ENCODE peak calls at places on chromosome 15, in seven cellular contexts. A is foreskin keratinocyte, T is dorsolateral prefrontal cortex, L is HFFc6, E is adrenal gland, K is AG10803, H is ovary. Q is an unnamed sample.

GRCh38 chr15:61132211-61132610 is 96.9 kb downstream of the RORA start:
- DNase-seq in A (no peak), T (no peak), L (no peak), E (no peak), K (no peak), H (no peak), Q (no peak)

GRCh38 chr15:45320581-45320980 is 57.8 kb downstream of the GATM start:
- DNase-seq in A (peak; percentile 84), T (no peak), L (no peak), E (no peak), K (no peak), H (no peak), Q (no peak)

GRCh38 chr15:50267577-50267976 is 2.1 kb upstream of the HDC start:
- DNase-seq in A (no peak), T (no peak), L (no peak), E (no peak), K (no peak), H (no peak), Q (no peak)

GRCh38 chr15:47674576-47675232 is 42.6 kb upstream of the SEMA6D start:
- DNase-seq in A (no peak), T (no peak), L (no peak), E (no peak), K (no peak), H (no peak), Q (no peak)

GRCh38 chr15:86231864-86232801 is 152.5 kb downstream of the AGBL1 start:
- DNase-seq in A (peak; percentile 38), T (no peak), L (no peak), E (peak; percentile 52), K (peak; percentile 26), H (no peak), Q (peak; percentile 47)

GRCh38 chr15:38668433-38669159 is 104.0 kb upstream of the RASGRP1 start:
- DNase-seq in A (no peak), T (peak; percentile 39), L (no peak), E (no peak), K (no peak), H (no peak), Q (no peak)

GRCh38 chr15:54481819-54482218 is 503.6 kb downstream of the UNC13C start:
- DNase-seq in A (no peak), T (no peak), L (no peak), E (no peak), K (no peak), H (no peak), Q (no peak)

GRCh38 chr15:81575436-81576123 is 201.6 kb upstream of the TMC3 start:
- DNase-seq in A (peak; percentile 89), T (no peak), L (no peak), E (no peak), K (no peak), H (no peak), Q (no peak)

GRCh38 chr15:91118796-91119590 is 18.9 kb downstream of the SV2B start:
- DNase-seq in A (no peak), T (no peak), L (no peak), E (no peak), K (no peak), H (no peak), Q (no peak)

GRCh38 chr15:91872356-91873132 is 19.0 kb downstream of the SLCO3A1 start:
- DNase-seq in A (peak; percentile 69), T (no peak), L (no peak), E (no peak), K (no peak), H (no peak), Q (no peak)

GRCh38 chr15:91885714-91886265 is 32.3 kb downstream of the SLCO3A1 start:
- DNase-seq in A (no peak), T (no peak), L (no peak), E (no peak), K (no peak), H (no peak), Q (no peak)

GRCh38 chr15:55494927-55495326 is 13.1 kb downstream of the DNAAF4 start:
- DNase-seq in A (no peak), T (no peak), L (no peak), E (no peak), K (no peak), H (no peak), Q (no peak)

DNA sequence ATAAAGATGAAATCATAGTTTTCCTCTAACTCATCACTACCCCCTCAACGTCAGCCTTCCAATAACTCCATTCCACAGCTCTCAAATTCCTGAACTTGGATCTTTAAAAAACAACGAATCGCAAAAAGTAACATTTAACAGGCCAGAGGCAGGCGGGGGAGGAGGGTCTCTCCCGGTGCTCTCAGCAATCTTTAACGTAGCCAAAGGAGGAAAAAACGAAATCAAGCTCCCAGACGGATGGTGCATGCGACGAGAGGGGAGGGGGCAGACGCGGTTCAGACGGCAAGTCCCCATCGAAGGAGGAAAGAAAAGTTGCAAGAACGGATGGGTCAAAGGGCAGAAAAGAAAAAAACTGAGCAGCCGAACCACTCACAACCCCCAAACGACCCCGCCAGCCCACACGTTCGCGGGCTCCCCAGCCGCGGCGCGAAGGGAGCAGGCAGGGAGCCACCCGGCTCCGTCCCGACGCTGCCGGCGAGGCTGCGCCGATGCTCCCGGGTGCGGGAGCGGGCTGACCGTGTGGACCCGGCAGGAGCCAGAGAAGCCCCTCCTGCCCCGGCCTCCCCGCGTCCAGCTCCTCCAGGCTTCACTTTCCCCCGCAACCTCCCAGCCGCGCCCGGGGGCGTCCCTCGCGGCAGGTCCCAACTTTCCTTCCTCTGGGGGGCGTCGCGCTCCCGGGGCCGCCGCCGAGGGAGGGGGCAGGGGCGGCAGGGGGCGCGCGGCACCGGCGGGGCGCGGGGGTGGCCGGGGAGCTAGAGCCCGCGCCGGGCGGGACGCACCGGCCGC is 661 bp downstream of the PEAK1 start:
- DNase-seq in A (peak; percentile 17), T (peak; percentile 68), L (peak; percentile 11), E (peak; percentile 26), K (peak; percentile 52), H (peak; percentile 69), Q (peak; percentile 35)
- TF ChIP-seq CTCF in A (no peak), T (peak; percentile 24), L (peak; percentile 68), E (peak; percentile 7), K (peak; percentile 15), H (no peak), Q (no peak)

GRCh38 chr15:75620043-75620775 is 5.3 kb downstream of the SNUPN start:
- DNase-seq in A (no peak), T (no peak), L (peak; percentile 16), E (peak; percentile 12), K (peak; percentile 95), H (no peak), Q (no peak)

GRCh38 chr15:75620776-75621536 is 4.6 kb downstream of the SNUPN start:
- DNase-seq in A (peak; percentile 72), T (no peak), L (peak; percentile 87), E (peak; percentile 59), K (peak; percentile 96), H (peak; percentile 79), Q (no peak)

GRCh38 chr15:75622505-75622904 is 3.0 kb downstream of the SNUPN start:
- DNase-seq in A (no peak), T (no peak), L (no peak), E (no peak), K (no peak), H (no peak), Q (no peak)

DNA sequence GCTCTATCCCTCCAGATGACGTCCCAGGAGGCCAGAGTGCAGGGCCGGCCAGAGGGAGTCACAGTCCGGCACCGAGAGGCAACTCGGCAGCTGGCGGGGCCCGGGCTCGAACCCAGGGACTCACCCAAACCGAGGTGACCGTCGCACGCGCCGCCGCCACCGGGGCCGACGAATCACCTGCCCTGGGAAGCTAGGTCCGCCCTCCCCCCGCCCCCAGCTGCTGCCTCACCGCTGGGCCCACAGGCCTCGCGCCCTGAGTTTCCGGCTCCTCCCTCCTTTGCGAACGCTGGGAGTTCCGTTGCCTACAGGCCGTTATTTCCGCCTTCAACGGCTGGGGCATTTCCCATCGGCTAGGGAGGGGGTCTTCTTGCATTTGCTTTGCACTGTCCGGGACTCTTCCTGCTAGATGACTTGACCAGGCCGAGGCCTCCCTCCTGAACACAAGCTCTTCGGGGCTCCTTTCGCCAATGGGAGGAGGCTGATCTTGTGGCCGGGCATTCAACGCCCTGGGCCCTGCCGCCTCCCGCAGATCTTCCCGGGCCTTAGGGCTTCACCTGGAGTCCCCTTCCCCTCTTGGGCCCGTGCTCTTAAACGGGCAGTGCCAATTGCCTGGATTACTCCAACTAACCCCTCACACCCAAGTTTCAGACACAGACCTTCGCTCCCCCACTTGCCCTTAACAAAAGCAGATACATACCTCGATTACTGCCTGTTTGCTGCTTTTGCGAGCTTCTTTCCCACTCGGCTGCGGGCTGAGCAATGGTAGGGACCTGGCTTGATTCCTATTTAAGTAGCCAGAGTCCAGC is at the start of gene SNUPN:
- DNase-seq in A (peak; percentile 84), T (peak; percentile 91), L (peak; percentile 77), E (peak; percentile 95), K (peak; percentile 88), H (peak; percentile 95), Q (peak; percentile 88)
- TF ChIP-seq CTCF in A (no peak), T (peak; percentile 35), L (no peak), E (no peak), K (no peak), H (no peak), Q (no peak)

DNA sequence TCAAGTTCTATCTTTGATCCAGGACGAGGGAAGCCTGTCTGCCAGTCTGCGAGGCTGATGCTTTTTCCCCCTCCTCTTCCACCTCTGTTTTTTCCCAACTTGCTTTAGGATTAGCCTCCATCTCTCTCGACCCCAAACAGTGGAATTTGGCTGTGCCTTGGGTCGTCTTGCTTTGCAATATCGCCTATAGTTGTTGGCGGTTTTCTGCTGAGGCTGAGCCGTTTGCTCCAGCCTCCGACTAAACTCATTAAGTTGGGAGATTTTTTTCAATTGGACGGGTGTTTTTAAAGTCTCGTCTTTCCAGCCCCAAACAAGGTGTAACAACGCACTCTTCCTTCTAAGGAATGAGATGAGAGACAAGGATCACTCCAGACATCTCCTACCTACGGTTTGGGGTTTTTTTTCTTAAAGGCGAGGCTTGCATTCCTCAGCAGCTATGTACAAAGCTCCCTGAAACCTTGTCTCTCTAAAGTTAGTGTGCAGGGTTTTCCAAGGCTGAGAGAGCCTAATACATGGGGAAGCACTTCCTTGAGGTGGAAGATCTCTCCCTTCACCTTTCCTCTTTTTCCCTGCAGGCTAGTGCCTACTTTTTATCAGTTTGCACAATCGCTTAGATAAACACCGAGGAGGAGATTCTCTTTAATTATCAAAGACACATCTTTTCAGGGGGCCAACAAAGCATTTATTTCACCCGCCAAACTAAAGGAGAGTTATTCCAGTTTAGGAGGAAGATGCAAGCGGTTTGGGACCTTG is 4.7 kb upstream of the NR2F2 start:
- DNase-seq in A (peak; percentile 81), T (no peak), L (peak; percentile 55), E (no peak), K (no peak), H (no peak), Q (no peak)
- TF ChIP-seq CTCF in A (no peak), T (no peak), L (no peak), E (no peak), K (no peak), H (no peak), Q (no peak)

DNA sequence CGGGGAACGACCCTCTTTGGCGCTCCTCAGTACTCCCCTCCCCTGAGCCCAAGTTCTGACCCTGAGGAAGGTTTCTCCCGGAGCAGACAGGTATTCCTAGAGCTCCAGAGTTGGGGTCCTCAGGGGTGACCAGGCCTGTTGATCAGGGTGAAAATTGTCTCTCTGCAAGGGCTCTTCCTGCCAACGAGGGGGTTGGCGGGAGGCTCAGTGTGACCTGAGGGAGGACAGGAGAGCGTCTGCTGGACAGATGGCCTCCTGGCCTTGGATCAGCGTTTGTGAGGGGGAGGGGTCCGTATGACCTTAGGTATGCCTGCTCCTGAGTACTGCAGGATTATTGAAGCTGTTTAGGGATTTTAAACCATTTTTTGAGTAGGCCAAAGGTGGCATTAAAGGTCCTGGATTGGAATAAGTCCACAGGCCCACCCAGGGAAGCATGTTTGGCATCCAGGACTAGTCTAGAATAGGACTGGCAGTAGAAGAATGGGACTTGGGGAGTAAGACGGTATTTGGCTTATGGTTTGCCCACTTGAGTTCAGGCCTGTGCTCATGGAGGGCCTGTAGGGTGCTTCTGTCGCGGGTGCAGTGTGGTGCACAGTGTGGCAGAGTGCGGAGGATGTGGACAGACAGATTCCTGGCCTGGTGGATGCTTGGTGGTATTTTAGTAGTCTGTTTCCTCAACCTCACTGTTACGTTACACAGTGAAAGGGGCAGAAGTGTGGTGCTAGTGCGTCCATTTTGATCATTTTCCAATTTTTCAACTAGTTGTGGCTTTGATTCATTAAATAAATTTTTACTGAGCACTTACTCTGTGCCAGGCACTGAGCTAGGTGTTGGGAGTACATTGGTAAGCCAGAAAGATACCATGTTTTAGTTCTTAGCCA is 959 bp downstream of the ZNF592 start:
- DNase-seq in A (peak; percentile 22), T (no peak), L (no peak), E (peak; percentile 69), K (peak; percentile 43), H (peak; percentile 53), Q (peak; percentile 19)
- TF ChIP-seq CTCF in A (peak; percentile 6), T (no peak), L (no peak), E (peak; percentile 29), K (peak; percentile 18), H (no peak), Q (no peak)

Q was measured in endothelial cell.